ENCODE peak calls at places on chromosome 6, in eight cellular contexts. D is endothelial cell of umbilical vein, X is bronchial epithelial cell, P is nephron progenitor cell, L is A673, G is mammary epithelial cell, B is neural progenitor cell, F is NB4. A is an unnamed sample.

GRCh38 chr6:5778317-5778857 is 228.3 kb downstream of the NRN1 start:
- DNase-seq in X (no peak), F (no peak), B (no peak), D (no peak), P (no peak), L (no peak), G (no peak), A (no peak)

GRCh38 chr6:47524136-47524840 is 46.7 kb downstream of the CD2AP start:
- DNase-seq in F (no peak), L (no peak), X (no peak), D (peak; percentile 27), P (no peak), B (no peak), G (no peak), A (no peak)

GRCh38 chr6:123830110-123830509 is 26.4 kb downstream of the NKAIN2 start:
- DNase-seq in X (no peak), G (no peak), B (peak; percentile 55), L (peak; percentile 90), F (no peak), P (peak; percentile 3), D (peak; percentile 21), A (no peak)

GRCh38 chr6:107488174-107488874 is 1.6 kb upstream of the SOBP start:
- DNase-seq in L (no peak), B (peak; percentile 31), F (no peak), P (peak; percentile 33), D (no peak), G (no peak), X (no peak), A (no peak)

GRCh38 chr6:158654498-158654897 is 4.6 kb downstream of the SYTL3 start:
- DNase-seq in L (no peak), X (no peak), D (no peak), G (peak; percentile 20), P (no peak), F (peak; percentile 52), B (no peak), A (no peak)

GRCh38 chr6:90370493-90370959 is 73.9 kb upstream of the BACH2 start:
- DNase-seq in P (no peak), B (no peak), L (no peak), X (peak; percentile 59), F (no peak), G (peak; percentile 21), D (no peak), A (no peak)

GRCh38 chr6:56168601-56169000 is 78.8 kb downstream of the COL21A1 start:
- DNase-seq in D (no peak), L (no peak), G (peak; percentile 68), X (peak; percentile 79), B (no peak), F (no peak), P (no peak), A (no peak)

GRCh38 chr6:108207013-108207412 is 41.2 kb downstream of the NR2E1 start:
- DNase-seq in D (no peak), L (no peak), G (no peak), B (no peak), P (no peak), F (no peak), X (no peak), A (no peak)

GRCh38 chr6:56766139-56766805 is 123.6 kb upstream of the DST start:
- DNase-seq in X (no peak), F (no peak), L (no peak), P (no peak), B (no peak), D (no peak), G (no peak), A (no peak)

GRCh38 chr6:168035098-168035660 is 37.7 kb downstream of the KIF25 start:
- DNase-seq in L (peak; percentile 91), G (no peak), F (no peak), B (peak; percentile 91), X (no peak), D (peak; percentile 36), P (peak; percentile 73), A (peak; percentile 85)

GRCh38 chr6:161011509-161012480 is 20.2 kb downstream of the MAP3K4 start:
- DNase-seq in F (no peak), X (no peak), B (peak; percentile 66), L (peak; percentile 28), D (peak; percentile 73), G (no peak), P (no peak), A (no peak)

GRCh38 chr6:19731286-19731685 is 105.9 kb upstream of the ID4 start:
- DNase-seq in X (peak; percentile 92), D (no peak), L (no peak), P (no peak), F (no peak), B (no peak), G (peak; percentile 91), A (no peak)

GRCh38 chr6:56579155-56579851 is 63.4 kb downstream of the DST start:
- DNase-seq in P (no peak), D (no peak), X (peak; percentile 28), B (no peak), L (no peak), G (no peak), F (no peak), A (no peak)

GRCh38 chr6:167013946-167014345 is 14.7 kb downstream of the CEP43 start:
- DNase-seq in X (no peak), F (no peak), B (no peak), G (no peak), P (no peak), D (no peak), L (no peak), A (no peak)

GRCh38 chr6:146770965-146771735 is 172.4 kb downstream of the ADGB start:
- DNase-seq in X (no peak), L (no peak), D (peak; percentile 70), P (no peak), G (no peak), F (peak; percentile 91), B (no peak), A (no peak)

GRCh38 chr6:170045981-170046667 is 244.8 kb downstream of the DLL1 start:
- DNase-seq in D (no peak), L (no peak), F (no peak), G (no peak), P (no peak), X (no peak), B (no peak), A (no peak)

GRCh38 chr6:9172096-9172495 is 736.8 kb upstream of the SLC35B3 start:
- DNase-seq in D (no peak), P (no peak), F (no peak), G (no peak), X (no peak), L (no peak), B (no peak), A (no peak)

GRCh38 chr6:5762561-5762968 is 244.2 kb downstream of the NRN1 start:
- DNase-seq in P (no peak), X (no peak), D (no peak), F (no peak), L (no peak), B (no peak), G (no peak), A (no peak)

GRCh38 chr6:2739335-2739734 is 11.4 kb downstream of the MYLK4 start:
- DNase-seq in X (peak; percentile 17), B (no peak), L (peak; percentile 22), G (peak; percentile 61), F (no peak), D (peak; percentile 9), P (no peak), A (no peak)

GRCh38 chr6:14734416-14735340 is 511.2 kb upstream of the JARID2 start:
- DNase-seq in D (no peak), X (peak; percentile 88), P (no peak), L (no peak), F (peak; percentile 62), G (peak; percentile 67), B (no peak), A (no peak)

GRCh38 chr6:43465978-43466377 is 10.6 kb upstream of the DLK2 start:
- DNase-seq in L (no peak), F (peak; percentile 52), P (no peak), X (no peak), B (no peak), G (no peak), D (no peak), A (no peak)

GRCh38 chr6:113854531-113855499 is 2.3 kb upstream of the MARCKS start:
- DNase-seq in P (peak; percentile 90), L (peak; percentile 83), F (peak; percentile 21), X (no peak), B (peak; percentile 94), G (peak; percentile 50), D (peak; percentile 90), A (peak; percentile 94)
- TF ChIP-seq CTCF in P (no peak), L (peak; percentile 27), F (no peak), X (peak; percentile 16), B (peak; percentile 37), G (no peak), D (peak; percentile 5), A (peak; percentile 28)

DNA sequence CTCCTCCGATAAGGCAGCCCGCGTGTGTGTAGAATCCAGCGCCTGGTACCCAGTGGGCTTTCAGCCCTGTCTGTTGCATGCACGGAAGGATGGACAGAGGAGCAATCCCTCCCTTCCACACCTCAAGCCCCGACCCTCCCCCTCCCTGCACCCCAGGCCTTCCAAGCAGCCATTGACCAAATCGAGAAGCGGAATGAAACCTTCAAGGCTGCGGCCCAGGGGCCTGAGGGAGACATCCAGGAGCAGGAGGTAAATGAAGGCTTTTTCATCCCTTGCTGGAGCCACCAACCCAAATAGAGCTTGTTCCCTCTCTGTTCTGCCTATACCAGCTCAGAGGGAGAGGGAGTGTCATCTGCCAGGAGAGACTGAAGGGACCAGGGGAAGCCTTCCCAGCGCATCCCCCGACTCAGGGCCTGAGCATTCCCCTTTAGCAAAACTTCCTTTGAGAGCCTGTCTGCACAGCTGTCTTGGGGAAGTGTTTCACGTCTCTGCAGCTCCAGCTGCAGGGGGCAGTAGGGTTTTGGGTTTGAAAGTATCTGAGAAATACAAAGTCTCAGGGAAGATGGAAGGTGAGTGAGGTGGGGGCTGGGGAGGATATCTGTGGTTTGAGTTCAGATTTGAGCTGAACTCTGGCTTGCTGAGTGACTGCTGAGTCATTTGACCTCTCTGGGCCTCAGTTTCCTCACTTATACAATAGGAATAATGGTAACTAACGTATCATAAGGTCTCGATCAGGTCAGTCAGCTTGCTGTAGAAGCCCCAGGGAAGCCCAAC is 16.1 kb downstream of the FGD2 start:
- DNase-seq in D (peak; percentile 51), X (peak; percentile 63), F (peak; percentile 74), L (peak; percentile 43), B (peak; percentile 73), G (peak; percentile 67), P (no peak), A (no peak)
- TF ChIP-seq CTCF in D (peak; percentile 41), X (peak; percentile 68), F (peak; percentile 68), L (peak; percentile 58), B (peak; percentile 69), G (peak; percentile 62), P (peak; percentile 39), A (peak; percentile 59)

GRCh38 chr6:159842035-159842434 is 42.0 kb downstream of the PNLDC1 start:
- DNase-seq in G (no peak), D (no peak), F (no peak), P (no peak), B (peak; percentile 28), L (no peak), X (peak; percentile 4), A (no peak)
- TF ChIP-seq CTCF in G (peak; percentile 30), D (peak; percentile 11), F (peak; percentile 11), P (peak; percentile 34), B (peak; percentile 49), L (no peak), X (peak; percentile 12), A (peak; percentile 37)

DNA sequence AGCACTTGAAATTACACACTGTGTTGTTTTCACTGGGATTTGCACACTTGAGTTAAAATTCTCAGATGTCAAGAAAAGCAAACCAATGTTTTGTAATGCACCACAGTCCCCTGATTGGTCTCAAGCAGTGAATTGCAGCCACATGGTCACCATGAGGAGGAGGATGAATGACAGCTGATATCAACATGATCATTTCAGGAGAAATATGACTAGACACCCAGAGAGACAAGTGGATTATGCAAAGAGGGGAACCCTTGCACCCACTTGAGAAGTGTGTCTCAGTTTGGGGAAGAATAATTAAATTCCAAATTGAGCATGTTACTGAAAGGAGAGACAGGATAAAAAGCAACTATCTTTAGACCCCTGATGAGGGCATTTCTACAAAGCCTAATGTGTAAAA is 69.3 kb downstream of the UST start:
- DNase-seq in F (no peak), P (no peak), X (no peak), D (no peak), B (no peak), G (no peak), L (no peak), A (no peak)
- TF ChIP-seq CTCF in F (no peak), P (no peak), X (no peak), D (no peak), B (no peak), G (no peak), L (no peak), A (no peak)

A was measured in osteocyte.